ENCODE peak calls at places on chromosome 6, in eight cellular contexts. Z is endothelial cell of umbilical vein; C is left lung; Y is adipocyte; E is CD8-positive, alpha-beta memory T cell; I is brain microvascular endothelial cell; X is hepatocyte; Q is fibroblast of lung. A is an unnamed sample. For H3K36me3, the result is how much of the 10 kb centered on the place peaks cover.

GRCh38 chr6:136549359-136550044 is 720 bp downstream of the MAP7 start:
- DNase-seq in Q (peak), Z (no peak), E (no peak), X (peak), C (no peak), Y (peak), I (no peak), A (no peak)

GRCh38 chr6:151647871-151648639 is 154.2 kb downstream of the CCDC170 start:
- DNase-seq in Z (peak), X (peak), C (no peak), Y (peak), Q (no peak), E (no peak), I (peak), A (peak)

GRCh38 chr6:88629838-88630462 is 333.5 kb downstream of the RNGTT start:
- DNase-seq in X (no peak), I (peak), Z (no peak), Q (no peak), Y (no peak), C (no peak), E (no peak), A (peak)

GRCh38 chr6:14290448-14291388 is 173.1 kb downstream of the CD83 start:
- DNase-seq in X (no peak), Y (no peak), C (no peak), Z (no peak), I (no peak), E (no peak), Q (no peak), A (no peak)

GRCh38 chr6:153193176-153193885 is 62.2 kb upstream of the RGS17 start:
- DNase-seq in I (no peak), C (no peak), E (no peak), X (no peak), Q (no peak), Z (no peak), Y (no peak), A (no peak)

GRCh38 chr6:3796396-3796795 is 44.9 kb upstream of the PXDC1 start:
- DNase-seq in Q (no peak), Y (no peak), C (no peak), X (no peak), I (no peak), Z (peak), E (no peak), A (no peak)

GRCh38 chr6:150981095-150981494 is 115.6 kb downstream of the MTHFD1L start:
- DNase-seq in Z (peak), Q (no peak), C (no peak), Y (no peak), X (no peak), I (no peak), E (no peak), A (no peak)

GRCh38 chr6:90098025-90098474 is 198.6 kb downstream of the BACH2 start:
- DNase-seq in X (peak), I (peak), Z (peak), C (no peak), Q (peak), Y (peak), E (no peak), A (no peak)

GRCh38 chr6:43454290-43455033 is 886 bp downstream of the DLK2 start:
- DNase-seq in X (peak), I (peak), C (peak), Z (peak), Y (peak), Q (peak), E (peak), A (peak)

GRCh38 chr6:118565317-118565960 is 17.3 kb downstream of the PLN start:
- DNase-seq in E (peak), I (no peak), Q (no peak), Y (no peak), X (peak), C (no peak), Z (no peak), A (peak)

GRCh38 chr6:31115941-31116560 is 1.5 kb downstream of the PSORS1C1 start:
- DNase-seq in Q (no peak), Z (no peak), C (no peak), E (no peak), X (no peak), I (no peak), Y (no peak), A (peak)

GRCh38 chr6:33885121-33886057 is 81.6 kb upstream of the MLN start:
- DNase-seq in Q (no peak), X (peak), E (no peak), Z (peak), I (peak), Y (peak), C (peak), A (no peak)

GRCh38 chr6:160445130-160445529 is 97.0 kb downstream of the SLC22A3 start:
- DNase-seq in Z (no peak), I (no peak), Q (no peak), X (no peak), Y (no peak), E (no peak), C (peak), A (no peak)

GRCh38 chr6:159919011-159919511 is 28.3 kb downstream of the MAS1 start:
- DNase-seq in Z (no peak), I (peak), Q (peak), E (no peak), X (no peak), Y (peak), C (no peak), A (no peak)

GRCh38 chr6:144582939-144583613 is 297.9 kb downstream of the UTRN start:
- DNase-seq in Q (no peak), I (no peak), C (peak), E (peak), Z (no peak), Y (no peak), X (peak), A (no peak)

GRCh38 chr6:41687501-41688175 is 47.8 kb downstream of the TFEB start:
- DNase-seq in E (no peak), X (peak), Y (no peak), Q (no peak), C (no peak), I (no peak), Z (no peak), A (peak)

GRCh38 chr6:75526502-75527127 is 33.0 kb upstream of the FILIP1 start:
- DNase-seq in C (no peak), X (peak), Q (peak), Y (peak), I (peak), E (peak), Z (peak), A (peak)

GRCh38 chr6:121158438-121158837 is 175.8 kb downstream of the TBC1D32 start:
- DNase-seq in I (no peak), Q (no peak), Y (no peak), C (no peak), X (no peak), E (no peak), Z (no peak), A (no peak)

GRCh38 chr6:37994238-37994637 is 174.7 kb downstream of the ZFAND3 start:
- DNase-seq in Z (peak), C (no peak), Q (no peak), E (no peak), I (peak), X (no peak), Y (peak), A (no peak)

GRCh38 chr6:36340671-36341454 is 4.2 kb upstream of the BNIP5 start:
- DNase-seq in Q (peak), Z (peak), X (peak), Y (peak), I (peak), E (peak), C (peak), A (peak)
- H3K4me3 ChIP-seq in Q (no peak), Z (no peak), X (no peak), Y (peak), I (peak), E (peak), C (no peak), A (peak)

GRCh38 chr6:18235524-18235923 is 28.8 kb downstream of the DEK start:
- DNase-seq in Z (no peak), Q (no peak), I (no peak), Y (no peak), X (no peak), E (no peak), C (no peak), A (no peak)
- H3K36me3 ChIP-seq in Z (under half), Q (under half), I (under half), Y (under half), X (under half), E (under half), C (half or more), A (under half)

GRCh38 chr6:161869491-161869890 is 595.6 kb upstream of the AGPAT4 start:
- DNase-seq in X (no peak), Q (no peak), I (no peak), E (no peak), Y (no peak), Z (no peak), C (no peak), A (no peak)
- H3K4me3 ChIP-seq in X (no peak), Q (no peak), I (no peak), E (no peak), Y (no peak), Z (no peak), C (no peak), A (no peak)

GRCh38 chr6:106599440-106599839 is 29.9 kb downstream of the RTN4IP1 start:
- DNase-seq in Y (no peak), Q (no peak), E (no peak), Z (no peak), C (no peak), I (no peak), X (no peak), A (no peak)
- H3K36me3 ChIP-seq in Y (under half), Q (under half), E (under half), Z (under half), C (under half), I (under half), X (under half), A (under half)

GRCh38 chr6:56540232-56540631 is 102.5 kb downstream of the DST start:
- DNase-seq in Z (no peak), Q (no peak), C (no peak), Y (no peak), I (no peak), X (no peak), E (no peak), A (no peak)

GRCh38 chr6:56541736-56542366 is 100.8 kb downstream of the DST start:
- DNase-seq in I (no peak), C (no peak), Q (no peak), E (no peak), Y (no peak), Z (no peak), X (no peak), A (no peak)

GRCh38 chr6:56542367-56543331 is 100.0 kb downstream of the DST start:
- DNase-seq in I (peak), E (peak), C (peak), X (peak), Z (peak), Y (peak), Q (peak), A (peak)

GRCh38 chr6:56539503-56540105 is 103.1 kb downstream of the DST start:
- DNase-seq in E (no peak), Y (no peak), Q (no peak), I (no peak), Z (peak), C (no peak), X (no peak), A (no peak)

DNA sequence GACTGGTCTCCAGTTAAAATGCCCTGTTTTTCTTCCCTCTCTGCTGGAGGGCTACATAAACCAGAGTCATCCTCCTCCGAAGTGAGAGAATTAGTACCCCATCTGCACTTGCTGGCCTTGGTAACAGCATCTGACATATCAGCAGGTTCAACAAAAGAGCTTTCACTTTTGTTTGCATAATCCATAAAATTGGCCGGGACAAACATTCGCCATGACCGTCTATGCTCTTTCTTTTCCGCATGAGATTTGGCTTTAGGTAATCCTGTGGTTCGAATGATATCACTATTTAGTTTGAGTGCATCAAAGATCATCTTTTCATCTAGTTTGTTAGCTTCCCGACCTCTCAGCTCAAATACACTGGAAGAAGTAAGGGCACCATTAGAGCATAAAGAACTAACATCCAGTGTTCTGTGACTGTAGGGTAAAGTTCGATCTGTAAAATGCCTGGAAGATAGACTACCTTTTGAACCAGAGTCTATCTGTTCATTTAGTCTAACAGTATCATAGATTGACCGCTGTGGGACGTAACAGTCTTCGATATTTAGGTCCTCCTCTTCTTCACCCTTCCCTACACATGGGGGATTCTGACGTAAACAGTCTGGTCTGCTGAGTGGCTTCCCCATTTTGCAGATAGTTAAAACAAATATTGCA is 101.6 kb downstream of the DST start:
- DNase-seq in I (no peak), Q (peak), Y (no peak), E (no peak), C (no peak), Z (peak), X (peak), A (no peak)
- H3K4me3 ChIP-seq in I (no peak), Q (peak), Y (peak), E (no peak), C (peak), Z (peak), X (peak), A (no peak)

A was measured in H7.